ENCODE peak calls at places on chromosomes 11 and 22, in ten cellular contexts. C, P, Z, R, D, H, F, E, M and X are unnamed samples.

GRCh38 chr11:76067099-76067498 is 139.2 kb downstream of the WNT11 start:
- DNase-seq in Z (no peak), D (no peak), E (no peak), P (no peak), F (no peak), H (no peak), R (no peak), M (no peak), C (peak), X (no peak)

GRCh38 chr22:38973289-38974169 is 8.6 kb upstream of the APOBEC3B start:
- DNase-seq in F (peak), P (peak), E (no peak), Z (no peak), M (peak), H (peak), D (no peak), R (no peak), C (no peak), X (peak)

GRCh38 chr11:34586655-34587281 is 34.1 kb upstream of the EHF start:
- DNase-seq in H (no peak), M (no peak), P (no peak), F (no peak), C (no peak), R (no peak), E (no peak), D (no peak), Z (no peak), X (no peak)

GRCh38 chr22:45804986-45805325 is 133.3 kb downstream of the ATXN10 start:
- DNase-seq in D (peak), R (no peak), Z (no peak), F (peak), P (no peak), M (no peak), H (no peak), E (no peak), C (peak), X (no peak)

GRCh38 chr11:11538277-11538960 is 83.4 kb downstream of the GALNT18 start:
- DNase-seq in M (no peak), E (peak), R (peak), H (no peak), P (peak), Z (peak), D (no peak), F (no peak), C (no peak), X (no peak)

GRCh38 chr11:77213589-77214428 is 85.8 kb downstream of the MYO7A start:
- DNase-seq in C (no peak), P (no peak), F (no peak), E (no peak), Z (no peak), M (no peak), H (no peak), D (no peak), R (no peak), X (peak)

GRCh38 chr22:50361688-50362087 is 18.6 kb downstream of the PPP6R2 start:
- DNase-seq in P (no peak), E (no peak), Z (no peak), R (no peak), H (no peak), M (no peak), D (no peak), C (no peak), F (no peak), X (no peak)

GRCh38 chr11:112877561-112877960 is 83.7 kb upstream of the NCAM1 start:
- DNase-seq in Z (no peak), D (no peak), P (no peak), E (no peak), C (no peak), H (peak), F (no peak), R (no peak), M (no peak), X (no peak)

GRCh38 chr11:126127898-126128297 is 65.2 kb upstream of the CDON start:
- DNase-seq in F (no peak), H (no peak), P (no peak), M (no peak), D (no peak), Z (no peak), E (peak), R (no peak), C (no peak), X (no peak)

GRCh38 chr11:46352063-46352841 is 5.0 kb downstream of the DGKZ start:
- DNase-seq in M (peak), F (no peak), H (peak), E (peak), C (no peak), D (no peak), Z (no peak), R (no peak), P (no peak), X (no peak)

GRCh38 chr11:102757823-102758549 is 22.4 kb downstream of the MMP10 start:
- DNase-seq in H (no peak), Z (no peak), D (peak), E (no peak), F (no peak), C (no peak), P (no peak), R (no peak), M (no peak), X (no peak)

GRCh38 chr11:12989428-12990242 is 19.5 kb upstream of the RASSF10 start:
- DNase-seq in C (no peak), E (no peak), P (no peak), R (peak), M (no peak), H (no peak), D (no peak), Z (no peak), F (no peak), X (no peak)

GRCh38 chr11:123443851-123444623 is 14.0 kb downstream of the GRAMD1B start:
- DNase-seq in M (no peak), C (no peak), R (no peak), Z (no peak), H (no peak), E (no peak), P (no peak), D (no peak), F (no peak), X (no peak)

GRCh38 chr11:112564228-112564955 is 303.7 kb upstream of the PLET1 start:
- DNase-seq in C (peak), Z (no peak), H (no peak), R (no peak), P (no peak), F (no peak), M (no peak), D (peak), E (no peak), X (no peak)

GRCh38 chr11:8767466-8768142 is 85.0 kb downstream of the RPL27A start:
- DNase-seq in Z (no peak), D (no peak), F (no peak), C (no peak), P (no peak), M (no peak), H (no peak), E (no peak), R (no peak), X (no peak)

GRCh38 chr11:23897453-23898289 is 599.2 kb upstream of the LUZP2 start:
- DNase-seq in Z (no peak), H (no peak), P (no peak), E (no peak), D (peak), M (no peak), R (no peak), C (peak), F (no peak), X (no peak)

GRCh38 chr22:20571531-20572007 is 64.2 kb downstream of the MED15 start:
- DNase-seq in P (peak), D (no peak), H (peak), E (no peak), C (no peak), F (peak), R (no peak), M (peak), Z (no peak), X (no peak)

GRCh38 chr11:116339306-116339705 is 433.5 kb downstream of the BUD13 start:
- DNase-seq in D (no peak), R (no peak), E (no peak), M (no peak), C (no peak), Z (no peak), P (no peak), F (no peak), H (no peak), X (no peak)

GRCh38 chr11:111388842-111389241 is 9.8 kb upstream of the POU2AF1 start:
- DNase-seq in P (no peak), Z (no peak), C (no peak), F (no peak), R (no peak), D (no peak), E (no peak), M (no peak), H (no peak), X (no peak)

GRCh38 chr11:64967376-64967775 is 4.5 kb downstream of the MAJIN start:
- DNase-seq in C (no peak), F (no peak), D (no peak), H (no peak), P (no peak), Z (no peak), E (no peak), M (no peak), R (no peak), X (no peak)

GRCh38 chr11:13114566-13115465 is 105.7 kb downstream of the RASSF10 start:
- DNase-seq in F (no peak), E (no peak), H (peak), M (no peak), Z (no peak), R (peak), C (no peak), P (no peak), D (no peak), X (peak)

GRCh38 chr11:59429924-59430516 is 3.8 kb upstream of the OR5A2 start:
- DNase-seq in P (no peak), H (peak), D (peak), M (peak), F (peak), C (peak), R (peak), E (no peak), Z (no peak), X (peak)

GRCh38 chr11:82978422-82979099 is 77.0 kb downstream of the DDIAS start:
- DNase-seq in E (no peak), C (peak), H (no peak), R (no peak), M (no peak), D (peak), P (no peak), Z (no peak), F (no peak), X (no peak)

GRCh38 chr11:82863209-82863608 is 37.0 kb downstream of the PRCP start:
- DNase-seq in F (no peak), M (no peak), Z (no peak), D (no peak), C (no peak), R (no peak), E (no peak), H (no peak), P (no peak), X (no peak)

GRCh38 chr22:41687901-41688364 is 734 bp downstream of the SNU13 start:
- DNase-seq in P (peak), C (no peak), R (peak), E (no peak), H (no peak), Z (no peak), F (no peak), D (no peak), M (no peak), X (peak)

GRCh38 chr11:33214187-33214586 is 43.0 kb upstream of the HIPK3 start:
- DNase-seq in D (no peak), R (no peak), C (no peak), P (no peak), F (no peak), M (no peak), E (no peak), Z (no peak), H (no peak), X (no peak)

GRCh38 chr11:326842-327580 is 6.4 kb upstream of the IFITM3 start:
- DNase-seq in M (peak), D (no peak), E (peak), P (peak), F (no peak), Z (no peak), R (no peak), C (no peak), H (no peak), X (no peak)

GRCh38 chr11:124867700-124868099 is 2.5 kb downstream of the ROBO3 start:
- DNase-seq in H (peak), C (peak), Z (no peak), D (no peak), E (no peak), M (no peak), P (no peak), F (no peak), R (peak), X (peak)

GRCh38 chr11:23976776-23977380 is 520.0 kb upstream of the LUZP2 start:
- DNase-seq in D (no peak), H (no peak), F (no peak), P (no peak), E (no peak), C (no peak), M (no peak), Z (no peak), R (no peak), X (no peak)

GRCh38 chr11:114280696-114281095 is 15.5 kb upstream of the NNMT start:
- DNase-seq in M (no peak), F (peak), R (peak), E (peak), Z (no peak), P (peak), H (peak), C (peak), D (peak), X (peak)